ENCODE peak calls at places on chromosomes 13 and 19, in eight cellular contexts. A is uterus, V is BJ, D is astrocyte of the spinal cord, T is cardiac muscle cell, F is neural progenitor cell, B is epithelial cell of esophagus, L is gastrocnemius medialis. Q is an unnamed sample.

GRCh38 chr13:99312493-99312883 is 5.3 kb upstream of the GPR183 start:
- DNase-seq in F (no peak), B (peak; percentile 39), D (peak; percentile 49), V (peak; percentile 60), T (peak; percentile 91), A (peak; percentile 64), L (peak; percentile 96), Q (no peak)

GRCh38 chr13:79830426-79830825 is 349.5 kb downstream of the NDFIP2 start:
- DNase-seq in B (no peak), D (no peak), V (no peak), L (no peak), F (no peak), T (no peak), A (no peak), Q (no peak)

GRCh38 chr19:7415163-7415856 is 66.6 kb downstream of the ARHGEF18 start:
- DNase-seq in V (no peak), B (peak; percentile 34), D (peak; percentile 63), T (peak; percentile 40), A (no peak), L (no peak), F (no peak), Q (no peak)

GRCh38 chr19:45254044-45254531 is 3.0 kb downstream of the MARK4 start:
- DNase-seq in D (no peak), F (no peak), A (no peak), V (no peak), B (no peak), T (no peak), L (no peak), Q (no peak)

GRCh38 chr19:50318438-50318837 is 10.7 kb downstream of the KCNC3 start:
- DNase-seq in V (no peak), F (no peak), A (no peak), T (no peak), B (no peak), D (no peak), L (no peak), Q (no peak)

GRCh38 chr19:18745012-18745735 is 45.9 kb downstream of the COMP start:
- DNase-seq in F (peak; percentile 1), D (no peak), T (peak; percentile 29), V (no peak), L (no peak), A (peak; percentile 82), B (no peak), Q (no peak)

GRCh38 chr19:44856438-44857083 is 10.5 kb downstream of the NECTIN2 start:
- DNase-seq in L (no peak), V (no peak), B (no peak), A (no peak), F (no peak), D (peak; percentile 62), T (no peak), Q (no peak)

GRCh38 chr13:24616514-24616913 is 63.7 kb upstream of the ATP12A start:
- DNase-seq in V (no peak), T (no peak), B (no peak), F (no peak), L (no peak), A (no peak), D (no peak), Q (no peak)

GRCh38 chr13:102904408-102904862 is 58.6 kb downstream of the ERCC5 start:
- DNase-seq in A (no peak), F (no peak), D (no peak), B (peak; percentile 55), L (no peak), V (no peak), T (no peak), Q (peak; percentile 78)

GRCh38 chr13:93355094-93355493 is 128.5 kb downstream of the GPC6 start:
- DNase-seq in T (no peak), V (no peak), D (no peak), B (no peak), L (no peak), F (no peak), A (no peak), Q (no peak)

GRCh38 chr13:83879431-83880171 is 2.7 kb downstream of the SLITRK1 start:
- DNase-seq in V (no peak), F (peak; percentile 43), A (no peak), L (no peak), T (peak; percentile 5), B (peak; percentile 28), D (no peak), Q (no peak)

GRCh38 chr13:20222553-20222952 is 9.6 kb downstream of the GJB6 start:
- DNase-seq in A (no peak), B (no peak), T (no peak), V (no peak), L (no peak), F (no peak), D (no peak), Q (no peak)
- TF ChIP-seq CTCF in A (no peak), B (no peak), T (no peak), V (no peak), L (no peak), F (no peak), D (no peak), Q (no peak)

DNA sequence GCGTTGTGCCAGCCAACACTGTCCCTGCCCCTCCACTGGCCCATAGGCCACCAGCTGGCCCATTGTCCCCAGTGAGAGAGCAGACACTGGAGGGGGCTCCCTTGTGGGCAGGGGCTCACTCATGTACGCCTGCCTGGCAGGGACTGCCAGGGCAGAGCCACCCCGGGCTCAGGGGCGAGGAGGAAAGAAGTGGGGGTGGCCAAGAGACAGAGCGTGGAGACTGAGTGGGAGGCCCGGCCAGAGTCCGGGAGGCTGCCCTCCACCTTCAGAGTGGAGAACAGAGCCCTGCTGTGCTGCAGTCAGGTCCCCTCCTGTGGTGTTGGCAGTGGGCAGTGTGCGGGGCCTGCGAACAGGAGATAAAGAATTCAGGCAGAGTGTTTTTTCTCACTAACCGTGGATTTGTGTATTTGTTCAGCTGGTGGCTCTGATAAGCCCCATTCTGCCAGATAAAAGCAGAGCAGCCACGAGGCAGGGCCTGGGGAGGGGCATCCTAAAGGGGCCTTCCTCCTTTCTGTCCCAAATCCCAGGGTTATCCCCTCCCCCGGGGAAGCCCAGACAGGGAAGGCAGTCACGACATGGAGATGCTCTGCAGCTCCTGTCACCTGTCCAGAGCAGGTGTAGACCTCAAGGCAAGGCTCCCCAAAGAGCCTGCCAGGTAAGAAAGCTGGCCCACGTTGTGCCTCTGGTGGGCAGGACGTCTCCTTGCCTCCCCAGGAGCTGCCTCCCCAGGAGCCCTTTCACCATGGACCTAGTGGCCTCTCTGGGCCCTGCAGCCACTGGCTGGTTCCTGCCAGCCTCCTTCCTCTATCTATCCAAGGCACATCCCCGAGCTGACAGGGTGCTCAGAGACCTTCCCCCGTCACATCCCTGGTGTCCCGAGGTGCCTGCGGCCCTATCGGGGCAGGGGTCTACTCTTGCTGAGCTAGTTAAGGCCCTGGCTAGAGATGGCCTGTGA is 33.0 kb downstream of the LYL1 start:
- DNase-seq in B (no peak), L (peak; percentile 55), D (no peak), F (no peak), T (peak; percentile 44), V (no peak), A (no peak), Q (no peak)
- TF ChIP-seq CTCF in B (no peak), L (no peak), D (no peak), F (no peak), T (peak; percentile 5), V (peak; percentile 1), A (no peak), Q (no peak)

GRCh38 chr13:87398047-87398446 is 273.1 kb upstream of the SLITRK5 start:
- DNase-seq in F (no peak), T (no peak), V (no peak), L (no peak), A (no peak), D (no peak), B (no peak), Q (no peak)
- TF ChIP-seq CTCF in F (peak; percentile 33), T (no peak), V (no peak), L (no peak), A (no peak), D (no peak), B (no peak), Q (no peak)

GRCh38 chr19:38266070-38266469 is 1.7 kb downstream of the SPINT2 start:
- DNase-seq in V (no peak), D (no peak), L (no peak), B (peak; percentile 48), A (no peak), T (no peak), F (no peak), Q (no peak)

GRCh38 chr19:38262585-38263268 is 1.6 kb upstream of the SPINT2 start:
- DNase-seq in T (no peak), F (no peak), A (no peak), B (no peak), V (no peak), L (no peak), D (no peak), Q (peak; percentile 63)

GRCh38 chr19:38263696-38264485 is 482 bp upstream of the SPINT2 start:
- DNase-seq in D (peak; percentile 41), B (peak; percentile 97), T (peak; percentile 69), L (no peak), F (no peak), V (no peak), A (no peak), Q (peak; percentile 74)

GRCh38 chr19:38265213-38265861 is 964 bp downstream of the SPINT2 start:
- DNase-seq in T (no peak), L (no peak), V (no peak), F (no peak), B (peak; percentile 66), D (no peak), A (no peak), Q (peak; percentile 66)

GRCh38 chr19:38264486-38265212 is at the start of gene SPINT2:
- DNase-seq in L (no peak), D (no peak), F (peak; percentile 95), V (no peak), A (no peak), B (no peak), T (no peak), Q (no peak)
- TF ChIP-seq CTCF in L (no peak), D (no peak), F (peak; percentile 12), V (no peak), A (no peak), B (no peak), T (no peak), Q (peak; percentile 8)

GRCh38 chr19:6020972-6021805 is 43.2 kb upstream of the RANBP3 start:
- DNase-seq in A (no peak), F (no peak), T (no peak), V (no peak), L (no peak), D (no peak), B (peak; percentile 14), Q (no peak)
- TF ChIP-seq CTCF in A (no peak), F (no peak), T (peak; percentile 5), V (no peak), L (no peak), D (no peak), B (no peak), Q (no peak)

GRCh38 chr13:60617863-60618733 is 221.1 kb downstream of the TDRD3 start:
- DNase-seq in T (peak; percentile 63), D (peak; percentile 62), A (no peak), B (peak; percentile 34), V (no peak), L (no peak), F (peak; percentile 51), Q (no peak)
- TF ChIP-seq CTCF in T (peak; percentile 56), D (peak; percentile 69), A (no peak), B (peak; percentile 20), V (peak; percentile 37), L (no peak), F (peak; percentile 55), Q (peak; percentile 44)